ENCODE peak calls at places on chromosomes 7 and 10, in five cellular contexts. One of them, this sample, is unnamed.

GRCh38 chr7:29839302-29839701 is 33.0 kb downstream of the WIPF3 start:
- DNase-seq in left ventricle myocardium inferior: peak
- DNase-seq in activated T-cell treated with anti-CD3 and anti-CD28 coated beads for 1 hour: no peak
- DNase-seq in H7: no peak
- DNase-seq in HEK293T: peak
- DNase-seq in this sample: no peak

GRCh38 chr7:157715938-157716280 is 379.1 kb downstream of the DNAJB6 start:
- DNase-seq in activated T-cell treated with anti-CD3 and anti-CD28 coated beads for 1 hour: no peak
- DNase-seq in left ventricle myocardium inferior: no peak
- DNase-seq in H7: no peak
- DNase-seq in HEK293T: no peak
- DNase-seq in this sample: no peak

GRCh38 chr10:104577171-104577570 is 63.9 kb upstream of the SORCS3 start:
- DNase-seq in left ventricle myocardium inferior: no peak
- DNase-seq in HEK293T: no peak
- DNase-seq in H7: no peak
- DNase-seq in activated T-cell treated with anti-CD3 and anti-CD28 coated beads for 1 hour: no peak
- DNase-seq in this sample: no peak

GRCh38 chr10:130357951-130358350 is 221.8 kb downstream of the GLRX3 start:
- DNase-seq in HEK293T: no peak
- DNase-seq in left ventricle myocardium inferior: no peak
- DNase-seq in activated T-cell treated with anti-CD3 and anti-CD28 coated beads for 1 hour: no peak
- DNase-seq in H7: no peak
- DNase-seq in this sample: no peak

GRCh38 chr10:119479048-119479394 is 63.5 kb downstream of the RGS10 start:
- DNase-seq in HEK293T: no peak
- DNase-seq in left ventricle myocardium inferior: no peak
- DNase-seq in activated T-cell treated with anti-CD3 and anti-CD28 coated beads for 1 hour: no peak
- DNase-seq in H7: no peak
- DNase-seq in this sample: no peak

GRCh38 chr10:116101616-116102015 is 171.4 kb downstream of the GFRA1 start:
- DNase-seq in HEK293T: no peak
- DNase-seq in activated T-cell treated with anti-CD3 and anti-CD28 coated beads for 1 hour: no peak
- DNase-seq in H7: no peak
- DNase-seq in left ventricle myocardium inferior: no peak
- DNase-seq in this sample: no peak

GRCh38 chr7:103989785-103990775 is 622 bp upstream of the RELN start:
- DNase-seq in HEK293T: peak
- DNase-seq in activated T-cell treated with anti-CD3 and anti-CD28 coated beads for 1 hour: no peak
- DNase-seq in left ventricle myocardium inferior: no peak
- DNase-seq in H7: peak
- DNase-seq in this sample: no peak

GRCh38 chr7:45704683-45705016 is 130.5 kb downstream of the ADCY1 start:
- DNase-seq in H7: peak
- DNase-seq in HEK293T: no peak
- DNase-seq in activated T-cell treated with anti-CD3 and anti-CD28 coated beads for 1 hour: no peak
- DNase-seq in left ventricle myocardium inferior: no peak
- DNase-seq in this sample: no peak

GRCh38 chr10:132064082-132064755 is 1.5 kb upstream of the JAKMIP3 start:
- DNase-seq in H7: peak
- DNase-seq in HEK293T: no peak
- DNase-seq in left ventricle myocardium inferior: no peak
- DNase-seq in activated T-cell treated with anti-CD3 and anti-CD28 coated beads for 1 hour: no peak
- DNase-seq in this sample: no peak

GRCh38 chr10:121525276-121526039 is 72.8 kb downstream of the FGFR2 start:
- DNase-seq in left ventricle myocardium inferior: no peak
- DNase-seq in activated T-cell treated with anti-CD3 and anti-CD28 coated beads for 1 hour: no peak
- DNase-seq in HEK293T: peak
- DNase-seq in H7: no peak
- DNase-seq in this sample: no peak

GRCh38 chr10:99870051-99870730 is 87.8 kb downstream of the ABCC2 start:
- DNase-seq in H7: no peak
- DNase-seq in HEK293T: no peak
- DNase-seq in left ventricle myocardium inferior: no peak
- DNase-seq in activated T-cell treated with anti-CD3 and anti-CD28 coated beads for 1 hour: no peak
- DNase-seq in this sample: no peak

GRCh38 chr7:4744391-4745264 is 30.8 kb upstream of the AP5Z1 start:
- DNase-seq in left ventricle myocardium inferior: peak
- DNase-seq in HEK293T: peak
- DNase-seq in activated T-cell treated with anti-CD3 and anti-CD28 coated beads for 1 hour: peak
- DNase-seq in H7: peak
- DNase-seq in this sample: peak

GRCh38 chr7:50762337-50762736 is 20.4 kb downstream of the GRB10 start:
- DNase-seq in activated T-cell treated with anti-CD3 and anti-CD28 coated beads for 1 hour: no peak
- DNase-seq in H7: no peak
- DNase-seq in HEK293T: no peak
- DNase-seq in left ventricle myocardium inferior: no peak
- DNase-seq in this sample: no peak

GRCh38 chr10:35438718-35439117 is 102.4 kb downstream of the CCNY start:
- DNase-seq in activated T-cell treated with anti-CD3 and anti-CD28 coated beads for 1 hour: no peak
- DNase-seq in HEK293T: no peak
- DNase-seq in left ventricle myocardium inferior: no peak
- DNase-seq in H7: no peak
- DNase-seq in this sample: no peak

GRCh38 chr10:131743190-131744151 is 157.3 kb upstream of the PPP2R2D start:
- DNase-seq in left ventricle myocardium inferior: no peak
- DNase-seq in H7: peak
- DNase-seq in HEK293T: no peak
- DNase-seq in activated T-cell treated with anti-CD3 and anti-CD28 coated beads for 1 hour: no peak
- DNase-seq in this sample: no peak

GRCh38 chr10:77789861-77790260 is 136.7 kb downstream of the DLG5 start:
- DNase-seq in activated T-cell treated with anti-CD3 and anti-CD28 coated beads for 1 hour: no peak
- DNase-seq in HEK293T: no peak
- DNase-seq in H7: no peak
- DNase-seq in left ventricle myocardium inferior: no peak
- DNase-seq in this sample: no peak

GRCh38 chr7:7931626-7932025 is 37.0 kb upstream of the GLCCI1 start:
- DNase-seq in H7: no peak
- DNase-seq in left ventricle myocardium inferior: no peak
- DNase-seq in activated T-cell treated with anti-CD3 and anti-CD28 coated beads for 1 hour: no peak
- DNase-seq in HEK293T: no peak
- DNase-seq in this sample: no peak

GRCh38 chr7:41996381-41997035 is 240.5 kb downstream of the GLI3 start:
- DNase-seq in H7: no peak
- DNase-seq in activated T-cell treated with anti-CD3 and anti-CD28 coated beads for 1 hour: no peak
- DNase-seq in HEK293T: no peak
- DNase-seq in left ventricle myocardium inferior: no peak
- DNase-seq in this sample: no peak

GRCh38 chr7:29102554-29103151 is 43.7 kb downstream of the CPVL start:
- DNase-seq in HEK293T: peak
- DNase-seq in H7: peak
- DNase-seq in activated T-cell treated with anti-CD3 and anti-CD28 coated beads for 1 hour: no peak
- DNase-seq in left ventricle myocardium inferior: peak
- DNase-seq in this sample: no peak

GRCh38 chr7:128410092-128410665 is 397 bp upstream of the IMPDH1 start:
- DNase-seq in HEK293T: peak
- DNase-seq in left ventricle myocardium inferior: peak
- DNase-seq in H7: no peak
- DNase-seq in activated T-cell treated with anti-CD3 and anti-CD28 coated beads for 1 hour: peak
- DNase-seq in this sample: no peak

GRCh38 chr10:14602807-14603538 is 171.7 kb downstream of the FAM107B start:
- DNase-seq in HEK293T: no peak
- DNase-seq in left ventricle myocardium inferior: no peak
- DNase-seq in activated T-cell treated with anti-CD3 and anti-CD28 coated beads for 1 hour: no peak
- DNase-seq in H7: no peak
- DNase-seq in this sample: no peak

GRCh38 chr7:27840314-27840713 is 100.4 kb downstream of the TAX1BP1 start:
- DNase-seq in left ventricle myocardium inferior: no peak
- DNase-seq in H7: no peak
- DNase-seq in activated T-cell treated with anti-CD3 and anti-CD28 coated beads for 1 hour: peak
- DNase-seq in HEK293T: no peak
- DNase-seq in this sample: no peak

GRCh38 chr10:112658900-112659328 is 211.9 kb downstream of the VTI1A start:
- DNase-seq in H7: no peak
- DNase-seq in HEK293T: no peak
- DNase-seq in activated T-cell treated with anti-CD3 and anti-CD28 coated beads for 1 hour: no peak
- DNase-seq in left ventricle myocardium inferior: no peak
- DNase-seq in this sample: no peak

GRCh38 chr7:133805426-133805825 is 321.7 kb upstream of the LRGUK start:
- DNase-seq in HEK293T: no peak
- DNase-seq in activated T-cell treated with anti-CD3 and anti-CD28 coated beads for 1 hour: no peak
- DNase-seq in left ventricle myocardium inferior: no peak
- DNase-seq in H7: no peak
- DNase-seq in this sample: peak

GRCh38 chr7:156162451-156162850 is 350.2 kb upstream of the SHH start:
- DNase-seq in HEK293T: no peak
- DNase-seq in H7: no peak
- DNase-seq in activated T-cell treated with anti-CD3 and anti-CD28 coated beads for 1 hour: no peak
- DNase-seq in left ventricle myocardium inferior: no peak
- DNase-seq in this sample: no peak

GRCh38 chr7:78179211-78179610 is 380.6 kb downstream of the PHTF2 start:
- DNase-seq in activated T-cell treated with anti-CD3 and anti-CD28 coated beads for 1 hour: no peak
- DNase-seq in HEK293T: no peak
- DNase-seq in H7: no peak
- DNase-seq in left ventricle myocardium inferior: no peak
- DNase-seq in this sample: no peak

GRCh38 chr7:28096713-28097112 is 83.9 kb downstream of the JAZF1 start:
- DNase-seq in activated T-cell treated with anti-CD3 and anti-CD28 coated beads for 1 hour: peak
- DNase-seq in HEK293T: peak
- DNase-seq in left ventricle myocardium inferior: no peak
- DNase-seq in H7: peak
- DNase-seq in this sample: peak

GRCh38 chr10:21832751-21833150 is 170.8 kb downstream of the DNAJC1 start:
- DNase-seq in left ventricle myocardium inferior: no peak
- DNase-seq in activated T-cell treated with anti-CD3 and anti-CD28 coated beads for 1 hour: no peak
- DNase-seq in H7: no peak
- DNase-seq in HEK293T: no peak
- DNase-seq in this sample: no peak

GRCh38 chr7:13946181-13946580 is 43.3 kb downstream of the ETV1 start:
- DNase-seq in activated T-cell treated with anti-CD3 and anti-CD28 coated beads for 1 hour: no peak
- DNase-seq in H7: no peak
- DNase-seq in left ventricle myocardium inferior: no peak
- DNase-seq in HEK293T: no peak
- DNase-seq in this sample: no peak

GRCh38 chr10:6173203-6173602 is 29.5 kb upstream of the PFKFB3 start:
- DNase-seq in activated T-cell treated with anti-CD3 and anti-CD28 coated beads for 1 hour: peak
- DNase-seq in H7: peak
- DNase-seq in HEK293T: peak
- DNase-seq in left ventricle myocardium inferior: no peak
- DNase-seq in this sample: no peak

GRCh38 chr7:135199439-135199838 is 11.9 kb downstream of the WDR91 start:
- DNase-seq in activated T-cell treated with anti-CD3 and anti-CD28 coated beads for 1 hour: no peak
- DNase-seq in left ventricle myocardium inferior: no peak
- DNase-seq in H7: no peak
- DNase-seq in HEK293T: no peak
- DNase-seq in this sample: no peak

GRCh38 chr10:27747096-27747451 is 1.5 kb upstream of the MKX start:
- DNase-seq in activated T-cell treated with anti-CD3 and anti-CD28 coated beads for 1 hour: no peak
- DNase-seq in HEK293T: no peak
- DNase-seq in left ventricle myocardium inferior: no peak
- DNase-seq in H7: peak
- DNase-seq in this sample: no peak